ENCODE peak calls at places on chromosome 9, in seven cellular contexts. One of them, this sample, is unnamed.

GRCh38 chr9:2608276-2608675 is 13.3 kb upstream of the VLDLR start:
- DNase-seq in Peyer's patch: no peak
- DNase-seq in HCT116: no peak
- DNase-seq in prostate gland: no peak
- DNase-seq in sigmoid colon: no peak
- DNase-seq in heart left ventricle: no peak
- DNase-seq in uterus: no peak
- DNase-seq in this sample: no peak

GRCh38 chr9:5455181-5455580 is 4.8 kb downstream of the CD274 start:
- DNase-seq in Peyer's patch: no peak
- DNase-seq in HCT116: no peak
- DNase-seq in prostate gland: no peak
- DNase-seq in sigmoid colon: no peak
- DNase-seq in heart left ventricle: no peak
- DNase-seq in uterus: no peak
- DNase-seq in this sample: no peak

GRCh38 chr9:33785914-33786313 is 9.4 kb upstream of the PRSS3 start:
- DNase-seq in Peyer's patch: no peak
- DNase-seq in HCT116: no peak
- DNase-seq in prostate gland: no peak
- DNase-seq in sigmoid colon: no peak
- DNase-seq in heart left ventricle: no peak
- DNase-seq in uterus: no peak
- DNase-seq in this sample: peak; percentile 60

GRCh38 chr9:109969559-109970237 is 189.7 kb downstream of the PALM2AKAP2 start:
- DNase-seq in Peyer's patch: no peak
- DNase-seq in HCT116: no peak
- DNase-seq in prostate gland: no peak
- DNase-seq in sigmoid colon: no peak
- DNase-seq in heart left ventricle: no peak
- DNase-seq in uterus: peak; percentile 34
- DNase-seq in this sample: no peak

GRCh38 chr9:36147441-36148175 is 11.1 kb downstream of the GLIPR2 start:
- DNase-seq in Peyer's patch: no peak
- DNase-seq in HCT116: no peak
- DNase-seq in prostate gland: no peak
- DNase-seq in sigmoid colon: no peak
- DNase-seq in heart left ventricle: peak; percentile 21
- DNase-seq in uterus: no peak
- DNase-seq in this sample: no peak

GRCh38 chr9:15430920-15431844 is 8.5 kb downstream of the SNAPC3 start:
- DNase-seq in Peyer's patch: peak; percentile 67
- DNase-seq in HCT116: no peak
- DNase-seq in prostate gland: no peak
- DNase-seq in sigmoid colon: no peak
- DNase-seq in heart left ventricle: no peak
- DNase-seq in uterus: no peak
- DNase-seq in this sample: no peak

GRCh38 chr9:3968891-3969290 is 331.0 kb downstream of the GLIS3 start:
- DNase-seq in Peyer's patch: no peak
- DNase-seq in HCT116: peak; percentile 83
- DNase-seq in prostate gland: no peak
- DNase-seq in sigmoid colon: no peak
- DNase-seq in heart left ventricle: no peak
- DNase-seq in uterus: no peak
- DNase-seq in this sample: peak; percentile 16

GRCh38 chr9:90842984-90843383 is 41.4 kb downstream of the SYK start:
- DNase-seq in Peyer's patch: peak; percentile 48
- DNase-seq in HCT116: no peak
- DNase-seq in prostate gland: no peak
- DNase-seq in sigmoid colon: no peak
- DNase-seq in heart left ventricle: no peak
- DNase-seq in uterus: no peak
- DNase-seq in this sample: no peak

DNA sequence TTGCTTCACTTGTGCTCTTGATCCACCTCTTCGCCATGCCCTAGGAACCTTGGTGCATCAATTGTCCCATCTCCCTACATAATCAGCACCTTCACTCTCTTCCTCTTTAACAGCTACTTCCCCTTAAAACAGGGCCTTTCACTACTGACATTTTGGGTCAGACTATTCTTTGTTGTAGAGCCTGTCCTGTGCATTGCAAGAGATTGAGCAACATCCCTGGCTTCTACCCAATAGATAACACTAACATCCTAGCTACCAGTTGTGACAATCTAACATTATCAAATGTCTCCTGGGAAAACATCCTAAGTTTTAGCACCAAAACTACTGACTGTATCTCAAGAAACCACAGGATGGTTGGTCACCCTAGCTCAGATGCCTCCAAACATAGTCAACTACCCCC is 854.3 kb upstream of the DMAC1 start:
- DNase-seq in Peyer's patch: no peak
- DNase-seq in HCT116: no peak
- DNase-seq in prostate gland: no peak
- DNase-seq in sigmoid colon: no peak
- DNase-seq in heart left ventricle: no peak
- DNase-seq in uterus: no peak
- DNase-seq in this sample: no peak
- TF ChIP-seq POLR2A in Peyer's patch: no peak
- TF ChIP-seq POLR2A in HCT116: no peak
- TF ChIP-seq POLR2A in prostate gland: no peak
- TF ChIP-seq POLR2A in sigmoid colon: no peak
- TF ChIP-seq POLR2A in heart left ventricle: no peak
- TF ChIP-seq POLR2A in uterus: no peak
- TF ChIP-seq POLR2A in this sample: no peak

DNA sequence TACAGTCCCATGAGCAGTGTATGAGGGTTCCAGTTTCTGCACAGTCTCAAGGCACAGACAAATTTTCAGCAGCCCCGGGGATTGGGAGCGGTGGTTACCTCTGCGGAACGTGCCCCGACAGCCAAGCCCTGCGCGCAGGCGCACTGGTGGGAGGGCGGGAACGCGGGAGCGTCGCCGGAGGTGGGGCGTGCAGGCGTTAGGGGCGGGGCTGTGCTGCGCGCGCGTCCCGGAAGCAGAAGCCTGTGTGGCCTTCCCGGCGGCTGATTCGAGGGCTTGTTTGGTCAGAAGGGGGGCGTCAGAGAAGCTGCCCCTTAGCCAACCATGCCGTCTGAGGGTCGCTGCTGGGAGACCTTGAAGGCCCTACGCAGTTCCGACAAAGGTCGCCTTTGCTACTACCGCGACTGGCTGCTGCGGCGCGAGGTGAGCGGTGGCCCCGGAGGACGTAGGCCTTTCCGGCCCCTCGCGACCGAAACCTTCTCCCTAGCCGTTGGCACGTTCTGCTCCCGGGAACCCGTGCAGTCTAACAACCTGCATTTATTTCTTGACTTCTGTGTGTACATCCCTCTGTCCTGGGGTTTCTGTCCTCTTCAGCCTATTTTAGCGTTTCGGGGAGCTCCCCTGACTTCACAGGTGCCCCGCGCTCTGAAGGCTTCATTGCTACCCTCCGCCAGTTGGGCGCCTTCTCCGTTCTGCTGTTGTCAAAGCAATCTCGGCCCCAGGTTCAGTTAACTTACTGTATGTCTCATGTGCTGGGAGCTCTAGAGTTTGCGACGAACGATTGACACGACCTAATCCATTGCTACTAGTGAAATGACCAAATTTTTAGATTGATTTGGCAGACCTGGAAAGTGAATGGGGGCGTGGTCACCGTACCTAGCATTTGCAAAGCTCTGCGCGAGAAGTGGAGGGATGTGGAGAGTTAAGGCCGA is at the start of gene GLE1:
- DNase-seq in Peyer's patch: peak; percentile 98
- DNase-seq in HCT116: peak; percentile 83
- DNase-seq in prostate gland: peak; percentile 93
- DNase-seq in sigmoid colon: peak; percentile 96
- DNase-seq in heart left ventricle: peak; percentile 96
- DNase-seq in uterus: peak; percentile 93
- DNase-seq in this sample: peak; percentile 82
- TF ChIP-seq POLR2A in Peyer's patch: peak; percentile 82
- TF ChIP-seq POLR2A in HCT116: peak; percentile 94
- TF ChIP-seq POLR2A in prostate gland: peak; percentile 84
- TF ChIP-seq POLR2A in sigmoid colon: peak; percentile 51
- TF ChIP-seq POLR2A in heart left ventricle: peak; percentile 80
- TF ChIP-seq POLR2A in uterus: peak; percentile 37
- TF ChIP-seq POLR2A in this sample: peak; percentile 94

GRCh38 chr9:81595887-81596558 is 93.3 kb downstream of the TLE1 start:
- DNase-seq in Peyer's patch: no peak
- DNase-seq in HCT116: no peak
- DNase-seq in prostate gland: no peak
- DNase-seq in sigmoid colon: no peak
- DNase-seq in heart left ventricle: no peak
- DNase-seq in uterus: no peak
- DNase-seq in this sample: no peak
- TF ChIP-seq POLR2A in Peyer's patch: no peak
- TF ChIP-seq POLR2A in HCT116: no peak
- TF ChIP-seq POLR2A in prostate gland: no peak
- TF ChIP-seq POLR2A in sigmoid colon: no peak
- TF ChIP-seq POLR2A in heart left ventricle: no peak
- TF ChIP-seq POLR2A in uterus: no peak
- TF ChIP-seq POLR2A in this sample: no peak

GRCh38 chr9:130692365-130692764 is 1.2 kb upstream of the EXOSC2 start:
- DNase-seq in Peyer's patch: no peak
- DNase-seq in HCT116: no peak
- DNase-seq in prostate gland: no peak
- DNase-seq in sigmoid colon: no peak
- DNase-seq in heart left ventricle: peak; percentile 49
- DNase-seq in uterus: no peak
- DNase-seq in this sample: no peak

GRCh38 chr9:130687615-130688014 is 6.0 kb upstream of the EXOSC2 start:
- DNase-seq in Peyer's patch: no peak
- DNase-seq in HCT116: no peak
- DNase-seq in prostate gland: no peak
- DNase-seq in sigmoid colon: no peak
- DNase-seq in heart left ventricle: no peak
- DNase-seq in uterus: no peak
- DNase-seq in this sample: no peak

GRCh38 chr9:130689572-130689936 is 4.0 kb upstream of the EXOSC2 start:
- DNase-seq in Peyer's patch: no peak
- DNase-seq in HCT116: no peak
- DNase-seq in prostate gland: no peak
- DNase-seq in sigmoid colon: no peak
- DNase-seq in heart left ventricle: no peak
- DNase-seq in uterus: no peak
- DNase-seq in this sample: no peak

GRCh38 chr9:130688070-130688469 is 5.5 kb upstream of the EXOSC2 start:
- DNase-seq in Peyer's patch: no peak
- DNase-seq in HCT116: no peak
- DNase-seq in prostate gland: no peak
- DNase-seq in sigmoid colon: no peak
- DNase-seq in heart left ventricle: no peak
- DNase-seq in uterus: no peak
- DNase-seq in this sample: no peak

DNA sequence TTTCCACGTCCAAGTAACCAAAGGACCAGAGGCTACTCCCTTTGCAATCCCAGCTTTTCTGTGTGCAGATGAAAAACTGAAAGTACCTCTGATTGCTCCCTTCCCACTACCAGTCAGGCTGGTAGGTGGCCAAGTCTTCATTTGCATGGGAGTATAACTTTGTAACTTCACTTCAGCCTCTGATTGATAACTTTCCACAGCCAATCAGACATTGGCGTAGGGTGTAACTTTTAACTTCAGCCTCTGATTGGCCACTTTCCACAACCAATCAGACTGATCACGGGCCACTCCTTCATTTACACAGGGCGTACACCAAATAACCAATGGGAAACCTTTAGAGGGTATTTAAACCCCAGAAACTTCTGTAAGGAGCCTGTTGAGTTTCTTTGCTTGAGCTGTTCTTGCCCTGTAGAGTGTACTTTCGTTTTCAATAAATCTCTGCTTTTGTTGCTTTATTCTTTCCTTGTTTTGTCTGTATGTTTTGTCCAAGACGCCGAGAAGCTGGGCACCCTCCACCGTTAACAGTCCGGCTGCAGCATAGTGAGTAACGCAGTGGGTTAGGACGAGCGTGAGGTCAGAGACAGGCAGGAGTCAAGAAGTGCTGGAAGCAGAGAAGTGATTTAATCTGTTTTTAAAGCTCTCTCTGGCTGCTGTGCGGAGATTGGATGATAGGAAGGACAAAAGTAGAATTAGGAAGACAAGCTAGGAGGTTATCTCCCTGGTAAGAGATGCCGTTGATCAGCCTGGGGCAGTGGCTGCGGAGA is 3.5 kb upstream of the EXOSC2 start:
- DNase-seq in Peyer's patch: peak; percentile 82
- DNase-seq in HCT116: peak; percentile 69
- DNase-seq in prostate gland: peak; percentile 90
- DNase-seq in sigmoid colon: peak; percentile 91
- DNase-seq in heart left ventricle: peak; percentile 49
- DNase-seq in uterus: peak; percentile 93
- DNase-seq in this sample: peak; percentile 97
- TF ChIP-seq POLR2A in Peyer's patch: peak; percentile 55
- TF ChIP-seq POLR2A in HCT116: no peak
- TF ChIP-seq POLR2A in prostate gland: peak; percentile 53
- TF ChIP-seq POLR2A in sigmoid colon: peak; percentile 68
- TF ChIP-seq POLR2A in heart left ventricle: no peak
- TF ChIP-seq POLR2A in uterus: peak; percentile 75
- TF ChIP-seq POLR2A in this sample: peak; percentile 63

This sample was measured in HepG2.